ENCODE peak calls at places on chromosomes 16 and 17, in four cellular contexts. N is stimulated activated CD4-positive, alpha-beta T cell treated with anti-CD3 and anti-CD28 coated beads, TNF-alpha, amount 100 ng/mL, for 4 hours; U is naive thymus-derived CD4-positive, alpha-beta T cell; C is NCI-H1436. A is an unnamed sample.

GRCh38 chr16:324451-325334 is 27.8 kb downstream of the AXIN1 start:
- DNase-seq in U (peak), N (peak), C (no peak), A (no peak)

GRCh38 chr17:31917065-31917529 is 15.6 kb upstream of the UTP6 start:
- DNase-seq in N (no peak), C (no peak), U (no peak), A (no peak)

GRCh38 chr16:87706278-87707000 is 59.3 kb downstream of the KLHDC4 start:
- DNase-seq in C (no peak), N (no peak), U (no peak), A (peak)

GRCh38 chr17:62870581-62870964 is 62.5 kb upstream of the MARCHF10 start:
- DNase-seq in C (peak), N (no peak), U (no peak), A (peak)

GRCh38 chr17:34816806-34817205 is 144.5 kb downstream of the CCT6B start:
- DNase-seq in U (no peak), N (no peak), C (no peak), A (no peak)

GRCh38 chr16:4058386-4058785 is 57.9 kb downstream of the ADCY9 start:
- DNase-seq in U (no peak), N (no peak), C (no peak), A (no peak)

GRCh38 chr17:72426948-72427760 is 306.3 kb downstream of the SOX9 start:
- DNase-seq in N (no peak), U (no peak), C (no peak), A (no peak)

GRCh38 chr16:85570735-85571562 is 42.2 kb upstream of the GSE1 start:
- DNase-seq in N (no peak), C (no peak), U (peak), A (no peak)

GRCh38 chr17:79951361-79952264 is 84.1 kb downstream of the TBC1D16 start:
- DNase-seq in C (peak), N (no peak), U (no peak), A (no peak)

GRCh38 chr17:78915872-78916632 is 9.1 kb downstream of the TIMP2 start:
- DNase-seq in C (no peak), N (no peak), U (peak), A (peak)

GRCh38 chr17:72592242-72592966 is 471.6 kb downstream of the SOX9 start:
- DNase-seq in U (peak), N (peak), C (peak), A (peak)

GRCh38 chr16:49615606-49616005 is 240.3 kb downstream of the ZNF423 start:
- DNase-seq in C (no peak), N (no peak), U (no peak), A (no peak)

GRCh38 chr17:6232768-6233130 is 162.6 kb downstream of the WSCD1 start:
- DNase-seq in C (no peak), U (no peak), N (no peak), A (no peak)

GRCh38 chr16:46830417-46830901 is 521 bp downstream of the C16orf87 start:
- DNase-seq in C (no peak), U (no peak), N (no peak), A (peak)

GRCh38 chr16:17367034-17367433 is 103.7 kb downstream of the XYLT1 start:
- DNase-seq in N (no peak), C (no peak), U (peak), A (no peak)

GRCh38 chr17:66375121-66375520 is 72.7 kb downstream of the PRKCA start:
- DNase-seq in C (no peak), U (no peak), N (no peak), A (no peak)

GRCh38 chr16:86809458-86809955 is 231.2 kb downstream of the FOXL1 start:
- DNase-seq in N (no peak), C (no peak), U (no peak), A (no peak)

GRCh38 chr16:27544671-27545070 is 5.0 kb downstream of the GTF3C1 start:
- DNase-seq in C (no peak), N (no peak), U (no peak), A (no peak)

GRCh38 chr16:13936596-13937081 is 16.7 kb downstream of the ERCC4 start:
- DNase-seq in C (no peak), U (no peak), N (no peak), A (no peak)

GRCh38 chr17:50620237-50620636 is 14.4 kb upstream of the ABCC3 start:
- DNase-seq in C (no peak), U (no peak), N (no peak), A (no peak)

GRCh38 chr16:89368604-89369249 is 121.6 kb downstream of the ANKRD11 start:
- DNase-seq in N (no peak), U (no peak), C (no peak), A (no peak)

GRCh38 chr16:66287416-66287815 is 79.1 kb upstream of the CDH5 start:
- DNase-seq in C (no peak), N (no peak), U (no peak), A (no peak)

GRCh38 chr17:37725021-37725585 is 19.8 kb downstream of the HNF1B start:
- DNase-seq in U (no peak), C (no peak), N (no peak), A (no peak)

GRCh38 chr17:29570521-29570920 is 2.0 kb downstream of the TP53I13 start:
- DNase-seq in N (no peak), U (no peak), C (no peak), A (no peak)

GRCh38 chr17:63573634-63574033 is 23.4 kb downstream of the DCAF7 start:
- DNase-seq in U (no peak), N (no peak), C (no peak), A (no peak)

GRCh38 chr17:67959510-67959909 is 36.8 kb downstream of the C17orf58 start:
- DNase-seq in U (no peak), C (no peak), N (no peak), A (no peak)